ENCODE peak calls at places on chromosomes 13 and 19, in six cellular contexts. One of them, this sample, is unnamed.

GRCh38 chr19:30011051-30011578 is 69.1 kb downstream of the URI1 start:
- DNase-seq in iris pigment epithelial cell: no peak
- DNase-seq in activated CD8-positive, alpha-beta memory T cell treated with anti-CD3 and anti-CD28 coated beads for 1 hour: no peak
- DNase-seq in astrocyte of the hippocampus: no peak
- DNase-seq in activated CD4-positive, alpha-beta T cell treated with anti-CD3 and anti-CD28 coated beads for 36 hours: no peak
- DNase-seq in NCI-H460: no peak
- DNase-seq in this sample: no peak

GRCh38 chr19:37942516-37942902 is 35.5 kb downstream of the SIPA1L3 start:
- DNase-seq in iris pigment epithelial cell: no peak
- DNase-seq in activated CD8-positive, alpha-beta memory T cell treated with anti-CD3 and anti-CD28 coated beads for 1 hour: no peak
- DNase-seq in astrocyte of the hippocampus: no peak
- DNase-seq in activated CD4-positive, alpha-beta T cell treated with anti-CD3 and anti-CD28 coated beads for 36 hours: no peak
- DNase-seq in NCI-H460: no peak
- DNase-seq in this sample: no peak

GRCh38 chr19:11446652-11447301 is 11.3 kb downstream of the PRKCSH start:
- DNase-seq in iris pigment epithelial cell: no peak
- DNase-seq in activated CD8-positive, alpha-beta memory T cell treated with anti-CD3 and anti-CD28 coated beads for 1 hour: no peak
- DNase-seq in astrocyte of the hippocampus: peak; percentile 56
- DNase-seq in activated CD4-positive, alpha-beta T cell treated with anti-CD3 and anti-CD28 coated beads for 36 hours: peak; percentile 66
- DNase-seq in NCI-H460: peak; percentile 31
- DNase-seq in this sample: no peak

GRCh38 chr13:95494082-95494681 is 58.3 kb upstream of the CLDN10 start:
- DNase-seq in iris pigment epithelial cell: peak; percentile 73
- DNase-seq in activated CD8-positive, alpha-beta memory T cell treated with anti-CD3 and anti-CD28 coated beads for 1 hour: no peak
- DNase-seq in astrocyte of the hippocampus: peak; percentile 83
- DNase-seq in activated CD4-positive, alpha-beta T cell treated with anti-CD3 and anti-CD28 coated beads for 36 hours: no peak
- DNase-seq in NCI-H460: peak; percentile 56
- DNase-seq in this sample: peak; percentile 69

GRCh38 chr13:26695891-26696311 is 64.7 kb downstream of the GPR12 start:
- DNase-seq in iris pigment epithelial cell: no peak
- DNase-seq in activated CD8-positive, alpha-beta memory T cell treated with anti-CD3 and anti-CD28 coated beads for 1 hour: no peak
- DNase-seq in astrocyte of the hippocampus: no peak
- DNase-seq in activated CD4-positive, alpha-beta T cell treated with anti-CD3 and anti-CD28 coated beads for 36 hours: no peak
- DNase-seq in NCI-H460: no peak
- DNase-seq in this sample: no peak

GRCh38 chr19:11496391-11497163 is 9.1 kb downstream of the ZNF653 start:
- DNase-seq in iris pigment epithelial cell: peak; percentile 85
- DNase-seq in activated CD8-positive, alpha-beta memory T cell treated with anti-CD3 and anti-CD28 coated beads for 1 hour: peak; percentile 23
- DNase-seq in astrocyte of the hippocampus: peak; percentile 84
- DNase-seq in activated CD4-positive, alpha-beta T cell treated with anti-CD3 and anti-CD28 coated beads for 36 hours: peak; percentile 83
- DNase-seq in NCI-H460: peak; percentile 78
- DNase-seq in this sample: peak; percentile 85

GRCh38 chr19:7199613-7200533 is 94.3 kb downstream of the INSR start:
- DNase-seq in iris pigment epithelial cell: no peak
- DNase-seq in activated CD8-positive, alpha-beta memory T cell treated with anti-CD3 and anti-CD28 coated beads for 1 hour: no peak
- DNase-seq in astrocyte of the hippocampus: peak; percentile 20
- DNase-seq in activated CD4-positive, alpha-beta T cell treated with anti-CD3 and anti-CD28 coated beads for 36 hours: no peak
- DNase-seq in NCI-H460: no peak
- DNase-seq in this sample: peak; percentile 14

GRCh38 chr19:6271251-6271650 is 8.5 kb downstream of the MLLT1 start:
- DNase-seq in iris pigment epithelial cell: peak; percentile 50
- DNase-seq in activated CD8-positive, alpha-beta memory T cell treated with anti-CD3 and anti-CD28 coated beads for 1 hour: no peak
- DNase-seq in astrocyte of the hippocampus: no peak
- DNase-seq in activated CD4-positive, alpha-beta T cell treated with anti-CD3 and anti-CD28 coated beads for 36 hours: no peak
- DNase-seq in NCI-H460: no peak
- DNase-seq in this sample: peak; percentile 48

GRCh38 chr19:33266971-33267484 is 35.3 kb downstream of the CEBPA start:
- DNase-seq in iris pigment epithelial cell: no peak
- DNase-seq in activated CD8-positive, alpha-beta memory T cell treated with anti-CD3 and anti-CD28 coated beads for 1 hour: no peak
- DNase-seq in astrocyte of the hippocampus: no peak
- DNase-seq in activated CD4-positive, alpha-beta T cell treated with anti-CD3 and anti-CD28 coated beads for 36 hours: no peak
- DNase-seq in NCI-H460: no peak
- DNase-seq in this sample: no peak

GRCh38 chr19:4081441-4082129 is 14.9 kb upstream of the ZBTB7A start:
- DNase-seq in iris pigment epithelial cell: no peak
- DNase-seq in activated CD8-positive, alpha-beta memory T cell treated with anti-CD3 and anti-CD28 coated beads for 1 hour: no peak
- DNase-seq in astrocyte of the hippocampus: no peak
- DNase-seq in activated CD4-positive, alpha-beta T cell treated with anti-CD3 and anti-CD28 coated beads for 36 hours: no peak
- DNase-seq in NCI-H460: no peak
- DNase-seq in this sample: peak; percentile 50

GRCh38 chr19:58351996-58352755 is 1.1 kb downstream of the A1BG start:
- DNase-seq in iris pigment epithelial cell: no peak
- DNase-seq in activated CD8-positive, alpha-beta memory T cell treated with anti-CD3 and anti-CD28 coated beads for 1 hour: no peak
- DNase-seq in astrocyte of the hippocampus: no peak
- DNase-seq in activated CD4-positive, alpha-beta T cell treated with anti-CD3 and anti-CD28 coated beads for 36 hours: no peak
- DNase-seq in NCI-H460: no peak
- DNase-seq in this sample: no peak

GRCh38 chr19:28008695-28009094 is 1204.3 kb downstream of the UQCRFS1 start:
- DNase-seq in iris pigment epithelial cell: no peak
- DNase-seq in activated CD8-positive, alpha-beta memory T cell treated with anti-CD3 and anti-CD28 coated beads for 1 hour: no peak
- DNase-seq in astrocyte of the hippocampus: no peak
- DNase-seq in activated CD4-positive, alpha-beta T cell treated with anti-CD3 and anti-CD28 coated beads for 36 hours: no peak
- DNase-seq in NCI-H460: no peak
- DNase-seq in this sample: no peak

GRCh38 chr19:4379383-4380253 is 20.7 kb downstream of the SH3GL1 start:
- DNase-seq in iris pigment epithelial cell: peak; percentile 48
- DNase-seq in activated CD8-positive, alpha-beta memory T cell treated with anti-CD3 and anti-CD28 coated beads for 1 hour: no peak
- DNase-seq in astrocyte of the hippocampus: no peak
- DNase-seq in activated CD4-positive, alpha-beta T cell treated with anti-CD3 and anti-CD28 coated beads for 36 hours: peak; percentile 71
- DNase-seq in NCI-H460: no peak
- DNase-seq in this sample: peak; percentile 72

GRCh38 chr19:39518975-39519374 is 4.0 kb downstream of the SELENOV start:
- DNase-seq in iris pigment epithelial cell: no peak
- DNase-seq in activated CD8-positive, alpha-beta memory T cell treated with anti-CD3 and anti-CD28 coated beads for 1 hour: no peak
- DNase-seq in astrocyte of the hippocampus: no peak
- DNase-seq in activated CD4-positive, alpha-beta T cell treated with anti-CD3 and anti-CD28 coated beads for 36 hours: no peak
- DNase-seq in NCI-H460: no peak
- DNase-seq in this sample: no peak

GRCh38 chr13:109665211-109665610 is 121.2 kb downstream of the IRS2 start:
- DNase-seq in iris pigment epithelial cell: no peak
- DNase-seq in activated CD8-positive, alpha-beta memory T cell treated with anti-CD3 and anti-CD28 coated beads for 1 hour: no peak
- DNase-seq in astrocyte of the hippocampus: peak; percentile 7
- DNase-seq in activated CD4-positive, alpha-beta T cell treated with anti-CD3 and anti-CD28 coated beads for 36 hours: no peak
- DNase-seq in NCI-H460: no peak
- DNase-seq in this sample: no peak

GRCh38 chr19:44685877-44686276 is 13.1 kb upstream of the CEACAM16 start:
- DNase-seq in iris pigment epithelial cell: peak; percentile 66
- DNase-seq in activated CD8-positive, alpha-beta memory T cell treated with anti-CD3 and anti-CD28 coated beads for 1 hour: no peak
- DNase-seq in astrocyte of the hippocampus: peak; percentile 40
- DNase-seq in activated CD4-positive, alpha-beta T cell treated with anti-CD3 and anti-CD28 coated beads for 36 hours: no peak
- DNase-seq in NCI-H460: no peak
- DNase-seq in this sample: peak; percentile 66

This sample was measured in amniotic epithelial cell.